ENCODE peak calls at places on chromosomes 4 and X, in seven cellular contexts. X is IMR-90, A is HepG2, U is K562, H is A549, C is H1, V is GM12878. K is an unnamed sample.

GRCh38 chr4:151768835-151769234 is 8.0 kb upstream of the GATB start:
- DNase-seq in X (no peak), A (no peak), U (no peak), H (no peak), C (no peak), V (no peak), K (no peak)

GRCh38 chr4:8281519-8282133 is 12.1 kb downstream of the HTRA3 start:
- DNase-seq in X (peak), A (no peak), U (no peak), H (no peak), C (no peak), V (no peak), K (no peak)

GRCh38 chrX:135384161-135384836 is 37.4 kb upstream of the SMIM10L2A start:
- DNase-seq in X (no peak), A (no peak), U (no peak), H (no peak), C (no peak), V (no peak), K (no peak)

GRCh38 chrX:38878674-38879375 is 77.6 kb downstream of the MID1IP1 start:
- DNase-seq in X (no peak), A (no peak), U (no peak), H (no peak), C (no peak), V (no peak), K (no peak)

GRCh38 chrX:53093177-53093655 is 726 bp upstream of the KANTR start:
- DNase-seq in X (peak), A (peak), U (peak), H (peak), C (no peak), V (no peak), K (peak)

GRCh38 chrX:53133400-53133799 is 39.5 kb downstream of the KANTR start:
- DNase-seq in X (no peak), A (no peak), U (no peak), H (no peak), C (no peak), V (no peak), K (no peak)

GRCh38 chr4:138092060-138092459 is 150.1 kb downstream of the SLC7A11 start:
- DNase-seq in X (no peak), A (no peak), U (no peak), H (no peak), C (no peak), V (no peak), K (no peak)

GRCh38 chr4:54930226-54930625 is 195.2 kb downstream of the KDR start:
- DNase-seq in X (peak), A (no peak), U (no peak), H (no peak), C (no peak), V (no peak), K (no peak)

GRCh38 chr4:132001542-132001941 is 1147.6 kb upstream of the PCDH10 start:
- DNase-seq in X (peak), A (no peak), U (no peak), H (no peak), C (no peak), V (no peak), K (no peak)

GRCh38 chr4:110618091-110619000 is 4.5 kb downstream of the PITX2 start:
- DNase-seq in X (no peak), A (no peak), U (no peak), H (no peak), C (no peak), V (no peak), K (no peak)

GRCh38 chr4:110619001-110619350 is 3.9 kb downstream of the PITX2 start:
- DNase-seq in X (no peak), A (no peak), U (no peak), H (no peak), C (no peak), V (no peak), K (no peak)

GRCh38 chr4:110620352-110621327 is 2.2 kb downstream of the PITX2 start:
- DNase-seq in X (no peak), A (no peak), U (no peak), H (no peak), C (no peak), V (no peak), K (no peak)

GRCh38 chr4:110621328-110621812 is 1.5 kb downstream of the PITX2 start:
- DNase-seq in X (no peak), A (no peak), U (no peak), H (no peak), C (no peak), V (no peak), K (no peak)

GRCh38 chr4:110619401-110620247 is 3.3 kb downstream of the PITX2 start:
- DNase-seq in X (no peak), A (no peak), U (no peak), H (no peak), C (no peak), V (no peak), K (no peak)
- TF ChIP-seq CEBPB in X (no peak), A (no peak), U (no peak), H (no peak), C (no peak), V (no peak), K (no peak)

GRCh38 chr4:40912455-40913055 is 162.8 kb downstream of the NSUN7 start:
- DNase-seq in X (peak), A (no peak), U (no peak), H (no peak), C (no peak), V (no peak), K (no peak)
- TF ChIP-seq RAD21 in X (no peak), A (no peak), U (no peak), H (no peak), C (no peak), V (no peak), K (no peak)

GRCh38 chr4:134540588-134540987 is 339.0 kb upstream of the PABPC4L start:
- DNase-seq in X (no peak), A (no peak), U (no peak), H (no peak), C (no peak), V (no peak), K (no peak)

GRCh38 chr4:134551348-134551747 is 349.8 kb upstream of the PABPC4L start:
- DNase-seq in X (no peak), A (no peak), U (no peak), H (no peak), C (no peak), V (no peak), K (no peak)

GRCh38 chr4:134544303-134544761 is 342.7 kb upstream of the PABPC4L start:
- DNase-seq in X (no peak), A (no peak), U (no peak), H (peak), C (no peak), V (no peak), K (peak)

GRCh38 chr4:134548052-134548628 is 346.6 kb upstream of the PABPC4L start:
- DNase-seq in X (no peak), A (no peak), U (no peak), H (no peak), C (no peak), V (no peak), K (no peak)

GRCh38 chr4:134546279-134546678 is 344.7 kb upstream of the PABPC4L start:
- DNase-seq in X (no peak), A (no peak), U (no peak), H (no peak), C (no peak), V (no peak), K (no peak)
- TF ChIP-seq CEBPB in X (no peak), A (no peak), U (no peak), H (no peak), C (no peak), V (no peak), K (no peak)

GRCh38 chrX:15600745-15601144 is at the start of gene ACE2:
- DNase-seq in X (no peak), A (no peak), U (no peak), H (no peak), C (no peak), V (no peak), K (no peak)

GRCh38 chrX:15600071-15600470 is 689 bp downstream of the ACE2 start:
- DNase-seq in X (no peak), A (no peak), U (no peak), H (no peak), C (no peak), V (no peak), K (no peak)

GRCh38 chrX:15601932-15602331 is 1.2 kb upstream of the ACE2 start:
- DNase-seq in X (no peak), A (peak), U (no peak), H (no peak), C (no peak), V (no peak), K (no peak)

GRCh38 chrX:15594371-15594770 is 6.4 kb downstream of the ACE2 start:
- DNase-seq in X (no peak), A (no peak), U (no peak), H (peak), C (no peak), V (no peak), K (no peak)

DNA sequence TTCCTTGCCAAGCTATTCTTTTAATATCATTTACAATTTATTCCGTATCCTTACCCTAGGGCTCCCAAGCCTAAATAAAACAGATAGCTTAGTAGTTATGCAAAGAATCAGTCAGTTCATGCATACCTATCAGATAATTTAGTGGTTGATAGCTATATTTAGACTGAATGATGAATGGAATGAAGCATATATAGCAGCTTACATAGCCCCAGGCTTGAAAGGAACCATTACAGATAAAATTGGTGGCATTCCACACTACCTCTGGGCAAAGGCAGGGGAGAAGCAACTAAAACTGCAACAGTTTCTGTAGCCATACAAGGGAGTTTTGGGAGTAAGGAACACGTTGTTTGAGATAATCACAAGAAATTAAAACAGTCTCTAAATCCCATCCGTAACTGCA is 2.7 kb downstream of the ACE2 start:
- DNase-seq in X (no peak), A (no peak), U (no peak), H (no peak), C (no peak), V (no peak), K (no peak)
- TF ChIP-seq RAD21 in X (no peak), A (no peak), U (no peak), H (no peak), C (no peak), V (no peak), K (no peak)

GRCh38 chrX:124289443-124289842 is 43.0 kb upstream of the TEX13D start:
- DNase-seq in X (no peak), A (no peak), U (no peak), H (no peak), C (no peak), V (no peak), K (no peak)
- TF ChIP-seq CEBPB in X (no peak), A (no peak), U (no peak), H (no peak), C (no peak), V (no peak), K (no peak)

GRCh38 chr4:53622739-53623151 is 31.5 kb upstream of the LNX1 start:
- DNase-seq in X (peak), A (no peak), U (no peak), H (no peak), C (no peak), V (no peak), K (no peak)
- TF ChIP-seq RAD21 in X (no peak), A (no peak), U (no peak), H (no peak), C (no peak), V (no peak), K (no peak)

GRCh38 chr4:14149469-14150030 is 522.0 kb upstream of the BOD1L1 start:
- DNase-seq in X (peak), A (no peak), U (no peak), H (no peak), C (no peak), V (no peak), K (no peak)

GRCh38 chr4:14143892-14144291 is 516.4 kb upstream of the BOD1L1 start:
- DNase-seq in X (peak), A (no peak), U (no peak), H (peak), C (no peak), V (no peak), K (no peak)
- TF ChIP-seq CEBPB in X (no peak), A (no peak), U (no peak), H (no peak), C (no peak), V (no peak), K (no peak)

GRCh38 chr4:174523003-174523693 is 860 bp upstream of the HPGD start:
- DNase-seq in X (no peak), A (no peak), U (no peak), H (peak), C (no peak), V (no peak), K (no peak)
- TF ChIP-seq RAD21 in X (no peak), A (no peak), U (no peak), H (no peak), C (no peak), V (no peak), K (no peak)

K was measured in HCT116.